ENCODE peak calls at places on chromosomes 13 and 19, in six cellular contexts. O is body of pancreas, C is adrenal gland, L is IMR-90, R is NB4, E is right lobe of liver. Y is an unnamed sample.

GRCh38 chr13:32881074-32881791 is 135.0 kb upstream of the KL start:
- DNase-seq in O (no peak), C (no peak), L (peak), R (peak), E (no peak), Y (no peak)

GRCh38 chr19:29478578-29479565 is 46.9 kb upstream of the VSTM2B start:
- DNase-seq in O (no peak), C (no peak), L (no peak), R (peak), E (no peak), Y (no peak)

GRCh38 chr13:106612688-106613087 is 44.8 kb upstream of the ARGLU1 start:
- DNase-seq in O (peak), C (peak), L (peak), R (peak), E (peak), Y (peak)

GRCh38 chr19:12838182-12838890 is at the start of gene MAST1:
- DNase-seq in O (peak), C (peak), L (no peak), R (peak), E (no peak), Y (no peak)

GRCh38 chr13:44750618-44751017 is 174.5 kb upstream of the TSC22D1 start:
- DNase-seq in O (no peak), C (no peak), L (no peak), R (no peak), E (no peak), Y (no peak)

GRCh38 chr19:823565-824121 is 1.9 kb upstream of the PLPPR3 start:
- DNase-seq in O (no peak), C (no peak), L (no peak), R (peak), E (no peak), Y (no peak)

GRCh38 chr19:55549500-55550320 is 4.4 kb upstream of the SBK3 start:
- DNase-seq in O (no peak), C (no peak), L (peak), R (no peak), E (no peak), Y (no peak)

GRCh38 chr19:1237027-1237659 is 662 bp downstream of the CBARP start:
- DNase-seq in O (no peak), C (peak), L (no peak), R (no peak), E (no peak), Y (peak)

GRCh38 chr19:55418185-55418584 is 10.6 kb upstream of the UBE2S start:
- DNase-seq in O (peak), C (peak), L (peak), R (peak), E (peak), Y (no peak)

GRCh38 chr19:48867119-48867921 is 1.1 kb downstream of the PLEKHA4 start:
- DNase-seq in O (no peak), C (no peak), L (no peak), R (no peak), E (no peak), Y (no peak)
- TF ChIP-seq POLR2A in O (no peak), C (no peak), L (no peak), R (no peak), E (no peak), Y (no peak)

GRCh38 chr19:40438284-40438683 is 5.9 kb downstream of the SERTAD3 start:
- DNase-seq in O (no peak), C (no peak), L (no peak), R (no peak), E (no peak), Y (no peak)

GRCh38 chr19:40431698-40432097 is 5.9 kb upstream of the SERTAD1 start:
- DNase-seq in O (no peak), C (no peak), L (no peak), R (no peak), E (no peak), Y (no peak)

GRCh38 chr19:40433391-40434216 is 7.8 kb upstream of the SERTAD1 start:
- DNase-seq in O (peak), C (peak), L (peak), R (peak), E (peak), Y (peak)
- TF ChIP-seq POLR2A in O (peak), C (peak), L (peak), R (peak), E (peak), Y (no peak)

DNA sequence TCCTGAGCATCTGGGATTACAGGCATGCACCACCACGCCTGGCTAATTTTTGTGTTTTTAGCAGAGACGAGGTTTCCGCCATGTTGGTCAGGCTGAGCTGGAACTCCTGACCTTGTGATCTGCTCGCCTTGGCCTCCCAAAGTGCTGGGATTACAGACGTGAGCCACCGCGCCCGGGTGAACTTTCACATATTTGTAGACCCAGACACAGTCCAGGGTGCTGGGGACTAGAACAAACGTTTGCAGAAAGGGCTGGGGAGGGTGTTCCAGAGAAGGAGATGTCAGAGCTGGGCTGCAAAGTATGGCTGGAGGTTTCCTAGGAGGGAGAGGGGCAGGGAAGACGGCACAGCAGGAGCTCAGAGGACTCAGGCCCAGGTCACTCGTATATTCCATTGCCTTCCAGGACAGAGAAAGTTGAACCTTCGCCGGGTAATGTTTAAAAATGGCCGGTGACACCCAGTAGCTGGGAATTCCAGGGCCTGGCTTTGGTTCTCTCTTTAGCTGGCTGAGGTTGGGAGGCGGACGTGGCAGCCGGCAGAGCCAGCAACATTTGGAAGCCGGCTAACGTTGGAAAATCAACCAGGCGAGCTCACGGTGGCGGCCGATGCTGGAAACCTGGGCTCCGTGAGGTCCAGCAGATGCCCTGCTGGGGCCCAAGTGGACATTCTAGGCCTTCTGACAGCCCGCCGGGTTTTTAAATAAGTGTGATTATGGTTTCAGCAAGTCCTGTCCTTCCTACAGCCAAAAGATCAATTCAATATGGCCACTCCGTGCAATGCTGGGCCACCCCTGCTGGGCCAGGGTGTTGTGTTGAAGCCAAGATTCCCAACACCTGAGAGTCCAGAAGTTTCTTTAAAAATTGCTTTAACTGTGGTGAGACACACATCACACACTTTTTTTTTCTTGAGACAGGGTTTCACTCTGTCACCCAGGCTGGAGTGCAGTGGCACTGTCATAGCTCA is 41.5 kb downstream of the NFIC start:
- DNase-seq in O (peak), C (no peak), L (no peak), R (no peak), E (peak), Y (peak)
- TF ChIP-seq POLR2A in O (peak), C (no peak), L (no peak), R (no peak), E (peak), Y (no peak)

GRCh38 chr19:7522072-7522922 is at the start of gene MCOLN1:
- DNase-seq in O (peak), C (peak), L (peak), R (peak), E (peak), Y (peak)
- TF ChIP-seq POLR2A in O (peak), C (peak), L (no peak), R (peak), E (peak), Y (no peak)

GRCh38 chr13:27081893-27082292 is 89.7 kb downstream of the USP12 start:
- DNase-seq in O (no peak), C (no peak), L (no peak), R (no peak), E (no peak), Y (no peak)
- TF ChIP-seq POLR2A in O (no peak), C (no peak), L (no peak), R (no peak), E (no peak), Y (no peak)

GRCh38 chr19:49690656-49691242 is at the start of gene CPT1C:
- DNase-seq in O (peak), C (peak), L (peak), R (peak), E (peak), Y (peak)
- TF ChIP-seq POLR2A in O (peak), C (peak), L (peak), R (no peak), E (no peak), Y (no peak)

GRCh38 chr19:32388393-32388724 is 17.2 kb upstream of the DPY19L3 start:
- DNase-seq in O (no peak), C (no peak), L (no peak), R (no peak), E (no peak), Y (no peak)
- TF ChIP-seq POLR2A in O (no peak), C (no peak), L (no peak), R (no peak), E (no peak), Y (no peak)

GRCh38 chr13:113962975-113963374 is 10.9 kb downstream of the C13orf46 start:
- DNase-seq in O (no peak), C (no peak), L (no peak), R (no peak), E (peak), Y (peak)
- TF ChIP-seq POLR2A in O (no peak), C (no peak), L (no peak), R (no peak), E (no peak), Y (no peak)

Y was measured in sigmoid colon.